ENCODE peak calls at places on chromosomes 5 and 9, in seven cellular contexts. G is iPS-NIHi11; C is stimulated activated naive B cell treated with anti-CD40 and anti-IgM and Interleukin-4, amounts not matched to agents 10 μg/mL and 1 μg/mL and 100 μg/mL, for 72 hours; R is left colon; I is stimulated activated CD4-positive, alpha-beta T cell treated with anti-CD3 and anti-CD28 coated beads, Interleukin-15, amount 100 ng/mL, for 24 hours; L is stimulated activated naive CD4-positive, alpha-beta T cell; Y is choroid plexus epithelial cell. M is an unnamed sample.
A peak's percentile ranks its signal among the peaks of the same experiment; 100 is the strongest.

GRCh38 chr5:75509956-75510355 is 1.5 kb downstream of the CERT1 start:
- DNase-seq in G (no peak), R (no peak), C (no peak), Y (peak; percentile 87), I (no peak), L (no peak), M (peak; percentile 31)

GRCh38 chr5:78927657-78928282 is 57.3 kb downstream of the ARSB start:
- DNase-seq in L (no peak), R (no peak), C (no peak), I (no peak), Y (peak; percentile 93), G (peak; percentile 61), M (no peak)

GRCh38 chr9:113501129-113501686 is 37.7 kb downstream of the RGS3 start:
- DNase-seq in I (no peak), Y (no peak), R (no peak), C (no peak), L (no peak), G (peak; percentile 67), M (no peak)

GRCh38 chr5:160463775-160464465 is 42.3 kb downstream of the PTTG1 start:
- DNase-seq in I (no peak), R (no peak), L (no peak), G (no peak), C (no peak), Y (peak; percentile 72), M (no peak)

GRCh38 chr5:4542145-4542778 is 597.9 kb upstream of the ADAMTS16 start:
- DNase-seq in C (no peak), L (no peak), I (no peak), Y (no peak), R (no peak), G (no peak), M (no peak)

GRCh38 chr5:137442660-137443059 is 56.5 kb downstream of the SPOCK1 start:
- DNase-seq in R (no peak), L (no peak), C (no peak), I (no peak), Y (no peak), G (no peak), M (peak; percentile 42)

GRCh38 chr5:42349163-42349562 is 74.1 kb upstream of the GHR start:
- DNase-seq in L (no peak), G (no peak), Y (no peak), I (no peak), C (no peak), R (no peak), M (no peak)

GRCh38 chr5:4058899-4059298 is 463.3 kb downstream of the IRX1 start:
- DNase-seq in G (no peak), R (no peak), C (no peak), L (no peak), Y (no peak), I (no peak), M (no peak)

GRCh38 chr9:117835798-117836197 is 131.6 kb downstream of the TLR4 start:
- DNase-seq in Y (no peak), L (no peak), G (no peak), C (no peak), I (no peak), R (no peak), M (no peak)

GRCh38 chr5:168624850-168625357 is 45.7 kb upstream of the PANK3 start:
- DNase-seq in L (no peak), Y (peak; percentile 25), R (no peak), C (no peak), I (no peak), G (no peak), M (no peak)

GRCh38 chr9:128214571-128215490 is 11.7 kb downstream of the DNM1 start:
- DNase-seq in L (no peak), G (peak; percentile 5), R (no peak), I (no peak), Y (no peak), C (no peak), M (no peak)

GRCh38 chr5:147835386-147835798 is 3.9 kb upstream of the SPINK1 start:
- DNase-seq in I (no peak), C (no peak), R (no peak), Y (peak; percentile 18), G (no peak), L (no peak), M (no peak)

M was measured in globus pallidus.